ENCODE peak calls at places on chromosomes 13 and 19, in five cellular contexts. Z is T-helper 2 cell; R is BJ; A is activated CD8-positive, alpha-beta memory T cell treated with anti-CD3 and anti-CD28 coated beads for 4 hours; J is effector memory CD8-positive, alpha-beta T cell. Y is an unnamed sample.

GRCh38 chr19:38862321-38863059 is 12.7 kb upstream of the HNRNPL start:
- DNase-seq in A (no peak), Z (no peak), R (peak), J (no peak), Y (no peak)

GRCh38 chr19:3986260-3987041 is 1.2 kb upstream of the EEF2 start:
- DNase-seq in A (no peak), J (peak), R (no peak), Z (peak), Y (no peak)

GRCh38 chr19:7288131-7288530 is 6.1 kb downstream of the INSR start:
- DNase-seq in A (no peak), Z (no peak), J (no peak), R (no peak), Y (no peak)

GRCh38 chr19:51002542-51003311 is 1.3 kb upstream of the KLK8 start:
- DNase-seq in J (no peak), Z (no peak), R (no peak), A (no peak), Y (no peak)

GRCh38 chr13:18992791-18993190 is 188.8 kb downstream of the TUBA3C start:
- DNase-seq in A (no peak), Z (no peak), J (no peak), R (no peak), Y (no peak)

GRCh38 chr19:42143341-42144234 is 11.3 kb upstream of the POU2F2 start:
- DNase-seq in J (no peak), Z (no peak), A (no peak), R (no peak), Y (no peak)

GRCh38 chr19:46955114-46955812 is 64.4 kb upstream of the NPAS1 start:
- DNase-seq in A (peak), Z (peak), R (no peak), J (peak), Y (no peak)

GRCh38 chr19:16266586-16266942 is 58.1 kb upstream of the KLF2 start:
- DNase-seq in Z (peak), A (peak), J (peak), R (no peak), Y (no peak)

GRCh38 chr19:4057913-4058695 is 8.6 kb downstream of the ZBTB7A start:
- DNase-seq in J (no peak), A (peak), Z (no peak), R (peak), Y (no peak)

GRCh38 chr19:18418725-18419194 is 438 bp upstream of the SSBP4 start:
- DNase-seq in A (no peak), J (peak), Z (no peak), R (no peak), Y (no peak)

GRCh38 chr19:4390017-4390861 is 10.1 kb downstream of the SH3GL1 start:
- DNase-seq in J (no peak), R (no peak), A (no peak), Z (no peak), Y (no peak)

GRCh38 chr13:48653074-48654054 is at the start of gene CYSLTR2:
- DNase-seq in J (peak), R (no peak), A (no peak), Z (peak), Y (no peak)

GRCh38 chr13:78562237-78562889 is 41.0 kb downstream of the POU4F1 start:
- DNase-seq in A (no peak), Z (no peak), R (no peak), J (no peak), Y (no peak)

GRCh38 chr19:2611483-2612464 is 90.7 kb downstream of the GNG7 start:
- DNase-seq in A (no peak), J (no peak), R (no peak), Z (no peak), Y (no peak)

GRCh38 chr19:41951686-41952172 is 7.4 kb downstream of the RABAC1 start:
- DNase-seq in A (peak), Z (peak), J (peak), R (no peak), Y (no peak)

GRCh38 chr13:74794147-74794546 is 659.9 kb upstream of the KLF12 start:
- DNase-seq in J (no peak), Z (no peak), R (no peak), A (no peak), Y (no peak)

GRCh38 chr19:44212865-44213346 is 574 bp downstream of the ZNF227 start:
- DNase-seq in R (no peak), Z (no peak), J (no peak), A (no peak), Y (no peak)

GRCh38 chr13:37386276-37386675 is 212.3 kb downstream of the POSTN start:
- DNase-seq in R (no peak), Z (no peak), A (no peak), J (no peak), Y (no peak)

GRCh38 chr13:78595819-78596700 is 7.3 kb downstream of the POU4F1 start:
- DNase-seq in A (no peak), Z (no peak), J (no peak), R (no peak), Y (no peak)

GRCh38 chr13:30664689-30665088 is 47.0 kb downstream of the USPL1 start:
- DNase-seq in Z (no peak), A (no peak), R (no peak), J (no peak), Y (no peak)

GRCh38 chr19:28493881-28494280 is 719.1 kb downstream of the UQCRFS1 start:
- DNase-seq in R (no peak), J (no peak), Z (no peak), A (no peak), Y (no peak)

Y was measured in esophagus squamous epithelium.